ENCODE peak calls at places on chromosomes 13 and 19, in eight cellular contexts. O is Peyer's patch, Z is stomach, T is adrenal gland, F is A549, I is uterus, A is tibial nerve, C is NB4. G is an unnamed sample.

GRCh38 chr13:99908129-99908805 is 63.3 kb downstream of the ZIC5 start:
- DNase-seq in A (no peak), O (no peak), T (no peak), I (no peak), C (peak; percentile 26), Z (peak; percentile 71), F (peak; percentile 11), G (no peak)

GRCh38 chr19:28307460-28307859 is 905.5 kb downstream of the UQCRFS1 start:
- DNase-seq in O (no peak), Z (no peak), A (no peak), I (no peak), T (no peak), C (no peak), F (no peak), G (no peak)

GRCh38 chr13:25222740-25223139 is 50.7 kb upstream of the AMER2 start:
- DNase-seq in Z (no peak), A (no peak), I (no peak), O (no peak), F (no peak), T (no peak), C (no peak), G (no peak)

GRCh38 chr19:38877781-38878574 is at the start of gene RINL:
- DNase-seq in T (no peak), I (no peak), Z (peak; percentile 46), C (peak; percentile 56), O (peak; percentile 66), A (no peak), F (no peak), G (peak; percentile 57)

GRCh38 chr13:110853235-110853721 is 61.6 kb downstream of the ANKRD10 start:
- DNase-seq in A (no peak), I (peak; percentile 62), T (no peak), O (no peak), C (no peak), Z (no peak), F (no peak), G (no peak)

GRCh38 chr19:2782357-2782935 is 627 bp downstream of the SGTA start:
- DNase-seq in Z (no peak), F (no peak), C (peak; percentile 22), O (no peak), T (no peak), A (no peak), I (no peak), G (peak; percentile 59)

GRCh38 chr13:23579072-23579885 is 9.1 kb downstream of the TNFRSF19 start:
- DNase-seq in F (peak; percentile 65), Z (peak; percentile 93), A (peak; percentile 86), O (peak; percentile 91), I (peak; percentile 90), T (peak; percentile 83), C (peak; percentile 83), G (peak; percentile 96)

GRCh38 chr19:45403781-45404556 is 900 bp downstream of the PPP1R13L start:
- DNase-seq in A (no peak), F (peak; percentile 80), I (no peak), O (peak; percentile 77), T (peak; percentile 68), C (peak; percentile 53), Z (peak; percentile 73), G (peak; percentile 74)

GRCh38 chr19:30174357-30174645 is 197.9 kb upstream of the ZNF536 start:
- DNase-seq in Z (no peak), F (no peak), C (no peak), O (no peak), T (no peak), I (no peak), A (no peak), G (no peak)

GRCh38 chr13:61128850-61129645 is 286.6 kb downstream of the PCDH20 start:
- DNase-seq in A (no peak), Z (no peak), F (no peak), O (no peak), T (no peak), I (no peak), C (no peak), G (no peak)

GRCh38 chr19:48571378-48572162 is 19.6 kb downstream of the SULT2B1 start:
- DNase-seq in F (peak; percentile 86), T (no peak), I (no peak), Z (peak; percentile 83), O (no peak), C (no peak), A (no peak), G (no peak)

GRCh38 chr19:45251452-45252354 is 632 bp downstream of the MARK4 start:
- DNase-seq in T (peak; percentile 22), C (peak; percentile 27), O (no peak), A (no peak), I (no peak), F (no peak), Z (no peak), G (no peak)

GRCh38 chr13:77215543-77215942 is 111.4 kb downstream of the MYCBP2 start:
- DNase-seq in I (no peak), C (no peak), T (no peak), A (no peak), O (no peak), F (no peak), Z (no peak), G (no peak)

GRCh38 chr19:1271528-1272422 is 2.6 kb downstream of the CIRBP start:
- DNase-seq in T (no peak), F (no peak), Z (no peak), A (no peak), O (no peak), C (no peak), I (peak; percentile 43), G (no peak)

GRCh38 chr13:51717786-51718398 is 86.1 kb downstream of the DHRS12 start:
- DNase-seq in Z (no peak), F (no peak), I (no peak), T (no peak), C (no peak), O (no peak), A (no peak), G (no peak)

GRCh38 chr19:32012886-32013635 is 332.3 kb upstream of the ZNF507 start:
- DNase-seq in Z (no peak), F (no peak), O (no peak), T (no peak), C (no peak), A (no peak), I (no peak), G (no peak)

GRCh38 chr19:29875931-29876330 is 64.1 kb downstream of the CCNE1 start:
- DNase-seq in I (no peak), T (no peak), F (no peak), Z (no peak), A (no peak), C (no peak), O (no peak), G (no peak)

GRCh38 chr19:38915329-38916321 is 3.6 kb upstream of the CCER2 start:
- DNase-seq in O (peak; percentile 44), Z (no peak), F (no peak), C (no peak), A (no peak), I (no peak), T (no peak), G (no peak)

GRCh38 chr19:6357995-6358394 is 3.3 kb upstream of the CLPP start:
- DNase-seq in C (no peak), Z (no peak), A (no peak), I (no peak), T (peak; percentile 59), O (no peak), F (no peak), G (no peak)

GRCh38 chr19:48632692-48633147 is 4.5 kb downstream of the DBP start:
- DNase-seq in I (no peak), A (no peak), T (peak; percentile 74), O (no peak), C (peak; percentile 87), F (no peak), Z (no peak), G (peak; percentile 76)

GRCh38 chr13:94537740-94538630 is 58.0 kb downstream of the TGDS start:
- DNase-seq in Z (no peak), F (no peak), A (no peak), T (no peak), O (no peak), C (no peak), I (no peak), G (no peak)

GRCh38 chr19:8389891-8390616 is at the start of gene RAB11B:
- DNase-seq in O (peak; percentile 98), T (peak; percentile 100), Z (peak; percentile 100), I (peak; percentile 100), A (peak; percentile 100), C (no peak), F (peak; percentile 100), G (peak; percentile 100)
- TF ChIP-seq POLR2A in O (peak; percentile 58), T (peak; percentile 85), Z (no peak), I (peak; percentile 83), A (peak; percentile 74), C (peak; percentile 82), F (peak; percentile 18), G (peak; percentile 66)

GRCh38 chr19:11091343-11092153 is 2.3 kb downstream of the LDLR start:
- DNase-seq in I (peak; percentile 90), A (no peak), F (peak; percentile 82), T (peak; percentile 72), Z (peak; percentile 67), C (peak; percentile 84), O (peak; percentile 65), G (peak; percentile 64)
- TF ChIP-seq POLR2A in I (peak; percentile 45), A (no peak), F (no peak), T (no peak), Z (no peak), C (no peak), O (peak; percentile 60), G (no peak)

DNA sequence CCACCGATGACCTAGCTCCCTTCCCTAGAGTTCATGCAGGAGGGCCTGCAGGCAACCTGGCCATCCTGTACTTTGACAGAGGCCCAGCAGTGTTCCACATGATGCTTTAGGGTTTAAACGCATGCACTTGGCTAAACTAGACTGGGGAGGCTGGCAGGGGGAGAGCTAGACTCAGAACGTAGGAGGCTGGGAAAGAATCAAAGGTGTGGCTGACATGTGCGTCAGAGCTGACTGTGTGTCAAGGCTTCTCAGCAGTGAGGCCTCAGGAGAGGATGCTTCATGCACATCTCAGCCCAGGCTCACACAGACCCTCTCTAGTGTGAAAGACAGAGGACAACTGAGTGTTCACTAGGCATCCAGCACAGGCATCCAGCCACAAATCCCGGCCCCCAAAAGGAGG is 28.7 kb downstream of the DNMT1 start:
- DNase-seq in Z (no peak), O (no peak), I (no peak), A (no peak), T (no peak), C (no peak), F (no peak), G (no peak)
- TF ChIP-seq POLR2A in Z (no peak), O (no peak), I (no peak), A (no peak), T (no peak), C (no peak), F (no peak), G (no peak)

GRCh38 chr13:113862191-113862765 is 1.6 kb downstream of the GAS6 start:
- DNase-seq in F (no peak), Z (no peak), O (peak; percentile 59), T (no peak), A (no peak), C (no peak), I (no peak), G (no peak)

GRCh38 chr13:113861433-113862030 is 2.3 kb downstream of the GAS6 start:
- DNase-seq in I (no peak), F (no peak), O (peak; percentile 50), T (no peak), C (no peak), A (no peak), Z (no peak), G (no peak)

GRCh38 chr13:113863511-113864302 is at the start of gene GAS6:
- DNase-seq in O (peak; percentile 87), F (peak; percentile 27), T (peak; percentile 72), Z (peak; percentile 72), C (no peak), I (peak; percentile 67), A (no peak), G (peak; percentile 51)

GRCh38 chr13:113864303-113864890 is 521 bp upstream of the GAS6 start:
- DNase-seq in F (no peak), T (no peak), I (no peak), O (no peak), Z (no peak), C (no peak), A (no peak), G (no peak)

GRCh38 chr13:113862766-113863510 is 938 bp downstream of the GAS6 start:
- DNase-seq in C (no peak), F (no peak), A (no peak), Z (peak; percentile 77), O (peak; percentile 77), I (no peak), T (peak; percentile 40), G (peak; percentile 37)
- TF ChIP-seq POLR2A in C (no peak), F (no peak), A (no peak), Z (no peak), O (no peak), I (no peak), T (no peak), G (no peak)

G was measured in erythroblast.